ENCODE peak calls at places on chromosome 4, in nine cellular contexts. One of them, this sample, is unnamed.
A peak's percentile ranks its signal among the peaks of the same experiment; 100 is the strongest.

GRCh38 chr4:7190668-7191545 is 1.4 kb upstream of the SORCS2 start:
- DNase-seq in psoas muscle: no peak
- DNase-seq in stimulated activated CD8-positive, alpha-beta memory T cell treated with anti-CD3 and anti-CD28 coated beads, Interleukin-7, amount 100 ng/mL, for 24 hours: no peak
- DNase-seq in substantia nigra: no peak
- DNase-seq in T-helper 2 cell: no peak
- DNase-seq in germinal center: no peak
- DNase-seq in activated T-helper 1 cell treated with Interleukin-2 at 50 U/mL for 16 hours: no peak
- DNase-seq in left ventricle myocardium inferior: no peak
- DNase-seq in stimulated activated CD4-positive, alpha-beta T cell treated with anti-CD3 and anti-CD28 coated beads, Interleukin-4, amount 100 ng/mL, for 48 hours: no peak
- DNase-seq in this sample: peak; percentile 37

GRCh38 chr4:28966982-28967381 is 1753.2 kb upstream of the PCDH7 start:
- DNase-seq in stimulated activated CD4-positive, alpha-beta T cell treated with anti-CD3 and anti-CD28 coated beads, Interleukin-4, amount 100 ng/mL, for 48 hours: no peak
- DNase-seq in activated T-helper 1 cell treated with Interleukin-2 at 50 U/mL for 16 hours: no peak
- DNase-seq in stimulated activated CD8-positive, alpha-beta memory T cell treated with anti-CD3 and anti-CD28 coated beads, Interleukin-7, amount 100 ng/mL, for 24 hours: no peak
- DNase-seq in psoas muscle: no peak
- DNase-seq in left ventricle myocardium inferior: no peak
- DNase-seq in germinal center: no peak
- DNase-seq in substantia nigra: no peak
- DNase-seq in T-helper 2 cell: no peak
- DNase-seq in this sample: no peak

GRCh38 chr4:187811586-187811985 is 184.0 kb upstream of the ZFP42 start:
- DNase-seq in substantia nigra: no peak
- DNase-seq in activated T-helper 1 cell treated with Interleukin-2 at 50 U/mL for 16 hours: no peak
- DNase-seq in left ventricle myocardium inferior: no peak
- DNase-seq in germinal center: no peak
- DNase-seq in psoas muscle: no peak
- DNase-seq in stimulated activated CD8-positive, alpha-beta memory T cell treated with anti-CD3 and anti-CD28 coated beads, Interleukin-7, amount 100 ng/mL, for 24 hours: no peak
- DNase-seq in stimulated activated CD4-positive, alpha-beta T cell treated with anti-CD3 and anti-CD28 coated beads, Interleukin-4, amount 100 ng/mL, for 48 hours: no peak
- DNase-seq in T-helper 2 cell: no peak
- DNase-seq in this sample: no peak

GRCh38 chr4:169618286-169618685 is 2.1 kb upstream of the CLCN3 start:
- DNase-seq in T-helper 2 cell: peak; percentile 48
- DNase-seq in germinal center: no peak
- DNase-seq in substantia nigra: no peak
- DNase-seq in activated T-helper 1 cell treated with Interleukin-2 at 50 U/mL for 16 hours: no peak
- DNase-seq in left ventricle myocardium inferior: no peak
- DNase-seq in stimulated activated CD4-positive, alpha-beta T cell treated with anti-CD3 and anti-CD28 coated beads, Interleukin-4, amount 100 ng/mL, for 48 hours: no peak
- DNase-seq in stimulated activated CD8-positive, alpha-beta memory T cell treated with anti-CD3 and anti-CD28 coated beads, Interleukin-7, amount 100 ng/mL, for 24 hours: no peak
- DNase-seq in psoas muscle: no peak
- DNase-seq in this sample: no peak

GRCh38 chr4:148007303-148007702 is 275.4 kb downstream of the ARHGAP10 start:
- DNase-seq in psoas muscle: no peak
- DNase-seq in stimulated activated CD8-positive, alpha-beta memory T cell treated with anti-CD3 and anti-CD28 coated beads, Interleukin-7, amount 100 ng/mL, for 24 hours: no peak
- DNase-seq in left ventricle myocardium inferior: no peak
- DNase-seq in substantia nigra: no peak
- DNase-seq in stimulated activated CD4-positive, alpha-beta T cell treated with anti-CD3 and anti-CD28 coated beads, Interleukin-4, amount 100 ng/mL, for 48 hours: no peak
- DNase-seq in germinal center: no peak
- DNase-seq in activated T-helper 1 cell treated with Interleukin-2 at 50 U/mL for 16 hours: no peak
- DNase-seq in T-helper 2 cell: no peak
- DNase-seq in this sample: peak; percentile 19

GRCh38 chr4:12889054-12889453 is 595.1 kb downstream of the RAB28 start:
- DNase-seq in stimulated activated CD4-positive, alpha-beta T cell treated with anti-CD3 and anti-CD28 coated beads, Interleukin-4, amount 100 ng/mL, for 48 hours: no peak
- DNase-seq in substantia nigra: no peak
- DNase-seq in left ventricle myocardium inferior: peak; percentile 17
- DNase-seq in psoas muscle: peak; percentile 23
- DNase-seq in germinal center: no peak
- DNase-seq in T-helper 2 cell: no peak
- DNase-seq in stimulated activated CD8-positive, alpha-beta memory T cell treated with anti-CD3 and anti-CD28 coated beads, Interleukin-7, amount 100 ng/mL, for 24 hours: no peak
- DNase-seq in activated T-helper 1 cell treated with Interleukin-2 at 50 U/mL for 16 hours: no peak
- DNase-seq in this sample: no peak

GRCh38 chr4:158670975-158671664 is 567 bp downstream of the C4orf46 start:
- DNase-seq in psoas muscle: peak; percentile 57
- DNase-seq in T-helper 2 cell: peak; percentile 76
- DNase-seq in germinal center: peak; percentile 31
- DNase-seq in stimulated activated CD4-positive, alpha-beta T cell treated with anti-CD3 and anti-CD28 coated beads, Interleukin-4, amount 100 ng/mL, for 48 hours: peak; percentile 51
- DNase-seq in stimulated activated CD8-positive, alpha-beta memory T cell treated with anti-CD3 and anti-CD28 coated beads, Interleukin-7, amount 100 ng/mL, for 24 hours: peak; percentile 23
- DNase-seq in activated T-helper 1 cell treated with Interleukin-2 at 50 U/mL for 16 hours: peak; percentile 22
- DNase-seq in left ventricle myocardium inferior: peak; percentile 77
- DNase-seq in substantia nigra: peak; percentile 49
- DNase-seq in this sample: peak; percentile 40

GRCh38 chr4:158193171-158193749 is 17.0 kb upstream of the TMEM144 start:
- DNase-seq in left ventricle myocardium inferior: no peak
- DNase-seq in stimulated activated CD4-positive, alpha-beta T cell treated with anti-CD3 and anti-CD28 coated beads, Interleukin-4, amount 100 ng/mL, for 48 hours: no peak
- DNase-seq in psoas muscle: no peak
- DNase-seq in germinal center: no peak
- DNase-seq in T-helper 2 cell: peak; percentile 4
- DNase-seq in activated T-helper 1 cell treated with Interleukin-2 at 50 U/mL for 16 hours: no peak
- DNase-seq in substantia nigra: no peak
- DNase-seq in stimulated activated CD8-positive, alpha-beta memory T cell treated with anti-CD3 and anti-CD28 coated beads, Interleukin-7, amount 100 ng/mL, for 24 hours: no peak
- DNase-seq in this sample: no peak

This sample was measured in uterus.